ENCODE peak calls at places on chromosomes 4 and X, in five cellular contexts. One of them, this sample, is unnamed.
A peak's percentile ranks its signal among the peaks of the same experiment; 100 is the strongest.

GRCh38 chr4:102217345-102217744 is 127.9 kb downstream of the SLC39A8 start:
- DNase-seq in fibroblast of mammary gland: no peak
- DNase-seq in foreskin fibroblast: peak; percentile 14
- DNase-seq in HCT116: no peak
- DNase-seq in hepatocyte: no peak
- DNase-seq in this sample: peak; percentile 83

GRCh38 chr4:55336138-55337034 is 9.7 kb upstream of the SRD5A3 start:
- DNase-seq in fibroblast of mammary gland: no peak
- DNase-seq in foreskin fibroblast: no peak
- DNase-seq in HCT116: no peak
- DNase-seq in hepatocyte: no peak
- DNase-seq in this sample: no peak

GRCh38 chr4:102008711-102009110 is 218.2 kb downstream of the BANK1 start:
- DNase-seq in fibroblast of mammary gland: no peak
- DNase-seq in foreskin fibroblast: no peak
- DNase-seq in HCT116: no peak
- DNase-seq in hepatocyte: no peak
- DNase-seq in this sample: no peak

GRCh38 chr4:176872461-176872860 is 79.7 kb upstream of the VEGFC start:
- DNase-seq in fibroblast of mammary gland: peak; percentile 73
- DNase-seq in foreskin fibroblast: no peak
- DNase-seq in HCT116: no peak
- DNase-seq in hepatocyte: no peak
- DNase-seq in this sample: no peak

GRCh38 chr4:171812377-171813194 is 618 bp upstream of the GALNTL6 start:
- DNase-seq in fibroblast of mammary gland: no peak
- DNase-seq in foreskin fibroblast: peak; percentile 28
- DNase-seq in HCT116: no peak
- DNase-seq in hepatocyte: peak; percentile 11
- DNase-seq in this sample: no peak

GRCh38 chrX:136046295-136046894 is 61.2 kb downstream of the SLC9A6 start:
- DNase-seq in fibroblast of mammary gland: peak; percentile 52
- DNase-seq in foreskin fibroblast: peak; percentile 25
- DNase-seq in HCT116: no peak
- DNase-seq in hepatocyte: peak; percentile 14
- DNase-seq in this sample: peak; percentile 59

GRCh38 chr4:148067307-148067916 is 335.5 kb downstream of the ARHGAP10 start:
- DNase-seq in fibroblast of mammary gland: no peak
- DNase-seq in foreskin fibroblast: no peak
- DNase-seq in HCT116: no peak
- DNase-seq in hepatocyte: no peak
- DNase-seq in this sample: no peak

GRCh38 chr4:128853741-128854140 is 44.2 kb downstream of the JADE1 start:
- DNase-seq in fibroblast of mammary gland: no peak
- DNase-seq in foreskin fibroblast: peak; percentile 12
- DNase-seq in HCT116: no peak
- DNase-seq in hepatocyte: no peak
- DNase-seq in this sample: no peak

GRCh38 chrX:53280703-53281320 is 572 bp downstream of the IQSEC2 start:
- DNase-seq in fibroblast of mammary gland: peak; percentile 44
- DNase-seq in foreskin fibroblast: peak; percentile 52
- DNase-seq in HCT116: no peak
- DNase-seq in hepatocyte: no peak
- DNase-seq in this sample: no peak

GRCh38 chr4:52199574-52200338 is 148.7 kb downstream of the SPATA18 start:
- DNase-seq in fibroblast of mammary gland: peak; percentile 73
- DNase-seq in foreskin fibroblast: peak; percentile 88
- DNase-seq in HCT116: no peak
- DNase-seq in hepatocyte: no peak
- DNase-seq in this sample: no peak

GRCh38 chr4:151359576-151359975 is 34.2 kb upstream of the SH3D19 start:
- DNase-seq in fibroblast of mammary gland: no peak
- DNase-seq in foreskin fibroblast: peak; percentile 36
- DNase-seq in HCT116: no peak
- DNase-seq in hepatocyte: no peak
- DNase-seq in this sample: no peak

GRCh38 chrX:18828832-18829404 is 121.5 kb downstream of the PPEF1 start:
- DNase-seq in fibroblast of mammary gland: peak; percentile 29
- DNase-seq in foreskin fibroblast: peak; percentile 4
- DNase-seq in HCT116: no peak
- DNase-seq in hepatocyte: peak; percentile 16
- DNase-seq in this sample: no peak

GRCh38 chr4:152614337-152614736 is 65.5 kb downstream of the TMEM154 start:
- DNase-seq in fibroblast of mammary gland: no peak
- DNase-seq in foreskin fibroblast: no peak
- DNase-seq in HCT116: no peak
- DNase-seq in hepatocyte: no peak
- DNase-seq in this sample: no peak

GRCh38 chrX:68997911-68998310 is 167.3 kb downstream of the PJA1 start:
- DNase-seq in fibroblast of mammary gland: peak; percentile 77
- DNase-seq in foreskin fibroblast: peak; percentile 24
- DNase-seq in HCT116: no peak
- DNase-seq in hepatocyte: peak; percentile 38
- DNase-seq in this sample: no peak

GRCh38 chrX:104987063-104987462 is 233.4 kb downstream of the TEX13A start:
- DNase-seq in fibroblast of mammary gland: peak; percentile 55
- DNase-seq in foreskin fibroblast: peak; percentile 31
- DNase-seq in HCT116: no peak
- DNase-seq in hepatocyte: no peak
- DNase-seq in this sample: no peak

GRCh38 chr4:127211377-127212268 is 421.1 kb upstream of the INTU start:
- DNase-seq in fibroblast of mammary gland: no peak
- DNase-seq in foreskin fibroblast: peak; percentile 49
- DNase-seq in HCT116: no peak
- DNase-seq in hepatocyte: no peak
- DNase-seq in this sample: no peak

GRCh38 chr4:110196206-110196870 is 2.1 kb downstream of the ELOVL6 start:
- DNase-seq in fibroblast of mammary gland: peak; percentile 48
- DNase-seq in foreskin fibroblast: peak; percentile 53
- DNase-seq in HCT116: no peak
- DNase-seq in hepatocyte: peak; percentile 74
- DNase-seq in this sample: no peak

GRCh38 chr4:26044524-26044923 is 130.5 kb downstream of the SMIM20 start:
- DNase-seq in fibroblast of mammary gland: no peak
- DNase-seq in foreskin fibroblast: no peak
- DNase-seq in HCT116: no peak
- DNase-seq in hepatocyte: no peak
- DNase-seq in this sample: no peak

GRCh38 chr4:128006592-128006991 is 41.4 kb downstream of the ABHD18 start:
- DNase-seq in fibroblast of mammary gland: peak; percentile 73
- DNase-seq in foreskin fibroblast: peak; percentile 59
- DNase-seq in HCT116: no peak
- DNase-seq in hepatocyte: no peak
- DNase-seq in this sample: no peak

GRCh38 chr4:111512081-111512774 is 633.0 kb upstream of the FAM241A start:
- DNase-seq in fibroblast of mammary gland: peak; percentile 93
- DNase-seq in foreskin fibroblast: peak; percentile 87
- DNase-seq in HCT116: peak; percentile 4
- DNase-seq in hepatocyte: peak; percentile 18
- DNase-seq in this sample: no peak

GRCh38 chr4:4480685-4481393 is 61.0 kb downstream of the STX18 start:
- DNase-seq in fibroblast of mammary gland: peak; percentile 50
- DNase-seq in foreskin fibroblast: peak; percentile 77
- DNase-seq in HCT116: no peak
- DNase-seq in hepatocyte: no peak
- DNase-seq in this sample: no peak

GRCh38 chrX:7574325-7574724 is 268.6 kb upstream of the VCX start:
- DNase-seq in fibroblast of mammary gland: peak; percentile 8
- DNase-seq in foreskin fibroblast: peak; percentile 33
- DNase-seq in HCT116: no peak
- DNase-seq in hepatocyte: peak; percentile 58
- DNase-seq in this sample: no peak

GRCh38 chr4:149845643-149846208 is 30.1 kb upstream of the IQCM start:
- DNase-seq in fibroblast of mammary gland: no peak
- DNase-seq in foreskin fibroblast: no peak
- DNase-seq in HCT116: no peak
- DNase-seq in hepatocyte: peak; percentile 5
- DNase-seq in this sample: no peak

GRCh38 chr4:158929939-158930344 is 161.1 kb downstream of the FNIP2 start:
- DNase-seq in fibroblast of mammary gland: no peak
- DNase-seq in foreskin fibroblast: no peak
- DNase-seq in HCT116: no peak
- DNase-seq in hepatocyte: no peak
- DNase-seq in this sample: no peak

GRCh38 chrX:103941201-103941975 is 21.0 kb upstream of the TMSB15B start:
- DNase-seq in fibroblast of mammary gland: peak; percentile 50
- DNase-seq in foreskin fibroblast: peak; percentile 40
- DNase-seq in HCT116: no peak
- DNase-seq in hepatocyte: peak; percentile 19
- DNase-seq in this sample: no peak

GRCh38 chr4:185721190-185721948 is 90.6 kb downstream of the SORBS2 start:
- DNase-seq in fibroblast of mammary gland: peak; percentile 60
- DNase-seq in foreskin fibroblast: no peak
- DNase-seq in HCT116: no peak
- DNase-seq in hepatocyte: peak; percentile 38
- DNase-seq in this sample: peak; percentile 38

GRCh38 chrX:24189490-24189889 is 40.0 kb downstream of the ZFX start:
- DNase-seq in fibroblast of mammary gland: no peak
- DNase-seq in foreskin fibroblast: no peak
- DNase-seq in HCT116: no peak
- DNase-seq in hepatocyte: no peak
- DNase-seq in this sample: no peak

GRCh38 chr4:131584587-131584986 is 1564.5 kb upstream of the PCDH10 start:
- DNase-seq in fibroblast of mammary gland: no peak
- DNase-seq in foreskin fibroblast: no peak
- DNase-seq in HCT116: no peak
- DNase-seq in hepatocyte: no peak
- DNase-seq in this sample: no peak

GRCh38 chrX:25717122-25717521 is 421.0 kb upstream of the MAGEB18 start:
- DNase-seq in fibroblast of mammary gland: no peak
- DNase-seq in foreskin fibroblast: no peak
- DNase-seq in HCT116: no peak
- DNase-seq in hepatocyte: no peak
- DNase-seq in this sample: no peak

GRCh38 chr4:42282081-42282901 is 115.0 kb upstream of the SHISA3 start:
- DNase-seq in fibroblast of mammary gland: peak; percentile 74
- DNase-seq in foreskin fibroblast: peak; percentile 41
- DNase-seq in HCT116: peak; percentile 76
- DNase-seq in hepatocyte: peak; percentile 93
- DNase-seq in this sample: no peak

GRCh38 chrX:117989512-117989911 is 127.1 kb downstream of the KLHL13 start:
- DNase-seq in fibroblast of mammary gland: no peak
- DNase-seq in foreskin fibroblast: peak; percentile 17
- DNase-seq in HCT116: no peak
- DNase-seq in hepatocyte: no peak
- DNase-seq in this sample: no peak

GRCh38 chrX:21656587-21657317 is 1.4 kb downstream of the KLHL34 start:
- DNase-seq in fibroblast of mammary gland: no peak
- DNase-seq in foreskin fibroblast: no peak
- DNase-seq in HCT116: no peak
- DNase-seq in hepatocyte: no peak
- DNase-seq in this sample: no peak

GRCh38 chr4:75950416-75950815 is 9.6 kb upstream of the NAAA start:
- DNase-seq in fibroblast of mammary gland: no peak
- DNase-seq in foreskin fibroblast: peak; percentile 9
- DNase-seq in HCT116: no peak
- DNase-seq in hepatocyte: no peak
- DNase-seq in this sample: no peak

GRCh38 chrX:120021927-120022326 is 55.6 kb downstream of the RHOXF2B start:
- DNase-seq in fibroblast of mammary gland: no peak
- DNase-seq in foreskin fibroblast: no peak
- DNase-seq in HCT116: no peak
- DNase-seq in hepatocyte: no peak
- DNase-seq in this sample: no peak

GRCh38 chrX:140815868-140816267 is 106.3 kb downstream of the LINC00632 start:
- DNase-seq in fibroblast of mammary gland: peak; percentile 24
- DNase-seq in foreskin fibroblast: peak; percentile 19
- DNase-seq in HCT116: no peak
- DNase-seq in hepatocyte: peak; percentile 28
- DNase-seq in this sample: no peak

DNA sequence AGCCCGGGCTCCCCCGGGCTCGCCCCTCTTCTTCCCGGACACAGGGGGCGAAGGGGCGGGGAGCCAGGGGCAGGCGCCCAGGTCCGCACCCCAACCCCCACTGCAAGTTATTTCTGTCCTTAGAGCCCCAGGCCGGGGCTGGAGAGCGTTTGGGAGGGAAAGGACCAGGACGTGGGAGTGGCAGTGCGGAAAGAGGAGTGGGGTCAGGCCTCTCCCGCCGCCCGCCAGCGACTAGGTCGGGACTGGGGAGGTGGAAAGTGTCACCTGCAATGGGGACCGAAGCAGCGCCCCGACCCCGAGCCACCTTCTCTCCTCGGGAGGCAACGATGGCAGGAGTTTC is 351 bp downstream of the CCDC160 start:
- DNase-seq in fibroblast of mammary gland: no peak
- DNase-seq in foreskin fibroblast: no peak
- DNase-seq in HCT116: no peak
- DNase-seq in hepatocyte: peak; percentile 11
- DNase-seq in this sample: no peak
- H3K4me3 ChIP-seq in fibroblast of mammary gland: peak overlapping the region; percentile 26
- H3K4me3 ChIP-seq in foreskin fibroblast: peak overlapping the region; percentile 32
- H3K4me3 ChIP-seq in HCT116: peak overlapping the region; percentile 42
- H3K4me3 ChIP-seq in hepatocyte: peak overlapping the region; percentile 35
- H3K4me3 ChIP-seq in this sample: peak overlapping the region; percentile 41

GRCh38 chr4:121656269-121656641 is 40.5 kb downstream of the ANXA5 start:
- DNase-seq in fibroblast of mammary gland: peak; percentile 84
- DNase-seq in foreskin fibroblast: peak; percentile 89
- DNase-seq in HCT116: peak; percentile 65
- DNase-seq in hepatocyte: peak; percentile 77
- DNase-seq in this sample: peak; percentile 50
- TF ChIP-seq CTCF in fibroblast of mammary gland: peak; percentile 52
- TF ChIP-seq CTCF in foreskin fibroblast: peak; percentile 49
- TF ChIP-seq CTCF in HCT116: peak; percentile 64
- TF ChIP-seq CTCF in hepatocyte: peak; percentile 65
- TF ChIP-seq CTCF in this sample: peak; percentile 67

GRCh38 chrX:153968255-153968654 is 3.4 kb downstream of the HCFC1 start:
- DNase-seq in fibroblast of mammary gland: no peak
- DNase-seq in foreskin fibroblast: no peak
- DNase-seq in HCT116: no peak
- DNase-seq in hepatocyte: no peak
- DNase-seq in this sample: no peak
- H3K4me3 ChIP-seq in fibroblast of mammary gland: peak overlapping the region; percentile 95
- H3K4me3 ChIP-seq in foreskin fibroblast: peak overlapping the region; percentile 88
- H3K4me3 ChIP-seq in HCT116: no peak overlapping the region
- H3K4me3 ChIP-seq in hepatocyte: no peak overlapping the region
- H3K4me3 ChIP-seq in this sample: peak overlapping the region; percentile 69

DNA sequence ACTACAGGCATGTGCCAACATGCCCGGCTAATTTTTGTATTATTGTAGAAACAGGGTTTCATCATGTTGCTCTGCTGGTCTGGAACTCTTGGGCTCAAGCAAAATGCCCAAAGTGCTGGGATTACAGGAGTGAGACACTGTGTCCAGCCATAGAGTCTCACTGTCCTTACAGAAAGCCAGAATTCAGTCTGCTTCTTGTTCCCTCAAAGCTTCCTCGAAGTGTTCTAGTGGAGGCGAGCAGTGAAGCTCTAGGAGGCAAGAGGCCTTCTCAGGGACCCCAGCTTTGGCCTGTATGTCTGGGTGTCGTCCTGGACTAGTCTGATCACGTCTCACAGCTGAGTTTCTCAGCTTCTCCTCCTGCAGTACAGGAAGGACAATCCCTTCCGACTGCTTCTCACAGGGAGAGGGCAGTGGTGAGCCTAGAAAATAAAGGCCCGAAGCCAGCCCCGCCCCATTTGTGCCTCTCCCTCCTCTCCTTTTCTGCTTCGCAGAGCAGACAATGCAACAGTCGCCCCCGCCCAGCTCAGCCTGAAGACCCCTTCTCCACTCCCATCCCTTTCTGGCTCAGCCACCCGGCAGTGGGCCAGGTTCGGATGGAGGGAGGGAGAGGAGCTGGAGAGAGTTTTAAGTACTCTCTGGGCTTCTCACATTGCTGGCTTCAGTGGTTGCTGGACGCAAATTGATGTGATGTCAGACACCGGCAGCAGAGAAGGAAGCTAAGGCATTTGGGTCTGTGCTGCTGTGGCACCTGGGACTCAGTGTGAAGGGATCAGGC is 11.1 kb upstream of the FAM3A start:
- DNase-seq in fibroblast of mammary gland: peak; percentile 69
- DNase-seq in foreskin fibroblast: peak; percentile 85
- DNase-seq in HCT116: peak; percentile 27
- DNase-seq in hepatocyte: peak; percentile 90
- DNase-seq in this sample: no peak
- TF ChIP-seq CTCF in fibroblast of mammary gland: peak; percentile 57
- TF ChIP-seq CTCF in foreskin fibroblast: peak; percentile 64
- TF ChIP-seq CTCF in HCT116: no peak
- TF ChIP-seq CTCF in hepatocyte: peak; percentile 44
- TF ChIP-seq CTCF in this sample: peak; percentile 59